ENCODE peak calls at places on chromosomes 11 and 22, in four cellular contexts. M, L, Y and I are unnamed samples.

GRCh38 chr11:89667001-89667400 is 43.1 kb upstream of the TRIM77 start:
- DNase-seq in M (no peak), L (no peak), Y (no peak), I (no peak)

GRCh38 chr22:43186272-43187170 is at the start of gene TTLL12:
- DNase-seq in M (peak), L (peak), Y (peak), I (peak)

GRCh38 chr22:19105456-19105855 is 16.8 kb downstream of the DGCR2 start:
- DNase-seq in L (no peak), M (no peak), Y (no peak), I (no peak)

GRCh38 chr11:34205326-34206035 is 100.1 kb downstream of the NAT10 start:
- DNase-seq in L (no peak), M (no peak), Y (peak), I (no peak)

GRCh38 chr22:44691796-44692661 is 10.0 kb upstream of the PRR5 start:
- DNase-seq in Y (no peak), M (no peak), L (no peak), I (no peak)

GRCh38 chr11:71153005-71153395 is 99.4 kb downstream of the SHANK2 start:
- DNase-seq in M (no peak), Y (peak), L (no peak), I (no peak)

GRCh38 chr11:78952188-78952587 is 377.5 kb upstream of the NARS2 start:
- DNase-seq in M (no peak), L (no peak), Y (no peak), I (no peak)

GRCh38 chr22:27686534-27686933 is 115.0 kb downstream of the MN1 start:
- DNase-seq in L (no peak), M (no peak), Y (peak), I (no peak)

GRCh38 chr11:3369366-3369765 is 9.6 kb downstream of the ZNF195 start:
- DNase-seq in Y (no peak), M (no peak), L (no peak), I (no peak)

GRCh38 chr11:69339041-69339733 is 45.2 kb downstream of the MYEOV start:
- DNase-seq in M (no peak), Y (no peak), L (no peak), I (no peak)

GRCh38 chr11:77081381-77081851 is 14.6 kb downstream of the CAPN5 start:
- DNase-seq in M (no peak), L (no peak), Y (no peak), I (no peak)

GRCh38 chr11:83608571-83608970 is 322.4 kb upstream of the CCDC90B start:
- DNase-seq in Y (no peak), L (no peak), M (no peak), I (no peak)

GRCh38 chr22:42425337-42425988 is 6.7 kb downstream of the NFAM1 start:
- DNase-seq in L (no peak), M (no peak), Y (no peak), I (no peak)

GRCh38 chr11:64123102-64123434 is 42.8 kb downstream of the MACROD1 start:
- DNase-seq in Y (no peak), L (no peak), M (no peak), I (no peak)

GRCh38 chr11:69892237-69892985 is 73.2 kb upstream of the FGF3 start:
- DNase-seq in M (no peak), L (no peak), Y (no peak), I (no peak)

GRCh38 chr11:17375547-17375946 is 12.9 kb downstream of the KCNJ11 start:
- DNase-seq in Y (no peak), L (no peak), M (no peak), I (no peak)

GRCh38 chr11:3378426-3379423 is at the start of gene ZNF195:
- DNase-seq in M (peak), Y (peak), L (peak), I (peak)

GRCh38 chr11:1768141-1768469 is 4.4 kb upstream of the CTSD start:
- DNase-seq in M (no peak), Y (no peak), L (no peak), I (no peak)

GRCh38 chr11:1763796-1764661 is at the start of gene CTSD:
- DNase-seq in Y (peak), L (peak), M (peak), I (peak)

GRCh38 chr11:1767399-1768140 is 3.8 kb upstream of the CTSD start:
- DNase-seq in L (no peak), M (no peak), Y (no peak), I (no peak)

GRCh38 chr11:1766719-1767398 is 3.1 kb upstream of the CTSD start:
- DNase-seq in M (no peak), Y (no peak), L (no peak), I (no peak)

GRCh38 chr11:1765871-1766718 is 2.4 kb upstream of the CTSD start:
- DNase-seq in M (no peak), Y (no peak), L (no peak), I (no peak)
- TF ChIP-seq CTCF in M (no peak), Y (no peak), L (no peak), I (peak)

GRCh38 chr11:92342886-92343285 is 118.3 kb downstream of the FAT3 start:
- DNase-seq in Y (peak), M (no peak), L (no peak), I (no peak)
- TF ChIP-seq CTCF in Y (no peak), M (no peak), L (no peak), I (no peak)

GRCh38 chr11:112114460-112114859 is 27.8 kb downstream of the SDHD start:
- DNase-seq in M (no peak), L (no peak), Y (no peak), I (no peak)

GRCh38 chr11:112118176-112118575 is 31.5 kb downstream of the SDHD start:
- DNase-seq in M (no peak), Y (no peak), L (no peak), I (no peak)

GRCh38 chr11:112113539-112114457 is 27.1 kb downstream of the SDHD start:
- DNase-seq in Y (peak), L (peak), M (peak), I (peak)

DNA sequence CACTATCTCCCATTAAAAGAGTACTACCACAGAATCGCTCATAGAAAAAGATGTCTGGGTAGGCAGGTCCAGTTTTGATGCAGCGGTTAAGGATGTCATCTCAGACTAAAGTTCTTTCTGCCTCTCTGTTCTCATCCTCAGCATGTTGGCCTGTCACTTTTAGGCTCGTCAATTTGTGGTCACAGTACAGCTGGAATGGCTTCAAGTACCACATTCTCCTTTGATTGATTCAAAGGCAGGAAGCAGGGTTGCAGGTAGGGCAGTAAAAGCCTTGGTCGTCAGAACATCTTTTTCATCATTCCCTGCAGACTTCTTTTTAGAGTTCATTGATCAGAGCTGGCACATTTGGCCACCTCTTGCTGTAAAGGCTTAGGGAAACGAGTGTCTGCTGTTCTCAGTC is 28.7 kb downstream of the SDHD start:
- DNase-seq in M (no peak), Y (no peak), L (no peak), I (no peak)
- TF ChIP-seq CTCF in M (no peak), Y (no peak), L (no peak), I (no peak)

DNA sequence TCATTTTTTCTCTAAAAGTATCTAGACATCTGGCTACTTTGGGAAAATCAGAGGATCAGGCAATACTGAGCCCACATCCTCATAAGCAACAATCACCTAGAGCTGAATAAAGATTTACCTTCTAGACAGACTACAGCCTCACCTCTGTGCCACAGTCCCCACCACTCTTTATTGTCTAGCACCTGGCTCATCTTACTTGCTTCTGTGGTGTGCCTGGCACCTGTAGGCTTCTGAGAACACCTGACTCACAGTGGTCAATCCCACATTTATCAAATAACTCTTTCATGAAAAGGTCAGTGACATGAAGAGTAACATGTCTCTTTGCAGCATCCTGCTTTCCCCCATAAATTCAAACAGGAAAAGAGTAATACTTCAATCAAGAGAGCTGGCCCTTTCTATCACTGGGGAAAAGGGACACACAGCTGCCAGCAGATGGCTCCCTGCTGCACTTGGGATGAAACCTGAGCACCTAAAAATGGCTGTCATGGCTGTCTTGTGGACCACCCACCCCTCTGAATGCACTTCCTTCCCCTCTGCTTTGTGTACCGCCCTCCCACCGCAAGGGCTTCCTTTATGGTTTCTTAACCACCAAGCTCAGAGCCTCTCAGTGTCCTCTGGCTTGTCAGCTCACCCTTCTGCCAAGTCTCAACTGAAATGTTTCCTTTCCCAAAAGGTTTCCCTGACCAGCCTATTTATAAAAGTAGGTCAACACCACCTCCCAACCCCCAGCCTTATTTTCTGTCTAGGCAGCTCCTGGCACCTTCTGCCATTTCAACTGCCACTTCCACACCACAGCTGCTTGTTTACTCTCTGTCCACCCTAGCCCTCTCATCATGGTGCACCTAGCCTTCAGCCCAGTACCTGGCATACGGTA is 9.3 kb downstream of the TFIP11 start:
- DNase-seq in L (peak), Y (peak), M (peak), I (peak)
- TF ChIP-seq CTCF in L (peak), Y (peak), M (peak), I (peak)

DNA sequence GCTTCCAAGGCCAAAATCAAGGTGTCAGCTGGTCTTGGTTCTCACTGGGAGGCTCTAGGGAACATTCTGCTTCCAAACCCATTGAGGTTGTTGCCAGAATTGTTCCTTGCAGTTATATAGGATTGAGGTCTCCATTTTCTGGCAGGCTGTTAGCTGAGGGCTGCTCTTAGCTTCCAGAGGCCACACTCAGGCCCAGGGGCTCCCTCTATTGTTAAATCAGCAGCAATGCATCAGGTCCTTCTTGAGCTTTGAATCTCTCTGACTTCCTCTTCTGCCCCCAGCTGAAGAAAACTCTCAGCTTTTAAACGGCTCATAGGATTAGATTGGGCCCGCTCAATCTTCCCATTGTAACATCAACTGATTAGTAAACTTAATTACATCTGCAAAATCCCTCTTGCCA is 39.3 kb upstream of the BSX start:
- DNase-seq in M (peak), Y (peak), L (peak), I (peak)
- TF ChIP-seq CTCF in M (peak), Y (peak), L (peak), I (peak)

GRCh38 chr11:114132944-114133394 is 73.5 kb downstream of the ZBTB16 start:
- DNase-seq in Y (peak), L (no peak), M (no peak), I (no peak)

GRCh38 chr11:114134870-114135269 is 75.4 kb downstream of the ZBTB16 start:
- DNase-seq in L (no peak), M (no peak), Y (peak), I (no peak)

GRCh38 chr11:114131366-114131963 is 72.0 kb downstream of the ZBTB16 start:
- DNase-seq in M (no peak), Y (no peak), L (no peak), I (no peak)

GRCh38 chr11:114133548-114134329 is 74.2 kb downstream of the ZBTB16 start:
- DNase-seq in L (no peak), M (no peak), Y (no peak), I (no peak)

GRCh38 chr11:114132427-114132826 is 72.9 kb downstream of the ZBTB16 start:
- DNase-seq in L (no peak), M (no peak), Y (no peak), I (no peak)
- TF ChIP-seq CTCF in L (no peak), M (no peak), Y (no peak), I (no peak)